ENCODE peak calls at places on chromosomes 1 and 21, in eight cellular contexts. C is SW 1271; I is BE2C; R is psoas muscle; L is iPS-NIHi11; J is stimulated activated CD4-positive, alpha-beta T cell treated with anti-CD3 and anti-CD28 coated beads, Interleukin-2, amount 100 ng/mL, for 48 hours; P is astrocyte of the spinal cord; X is activated T-cell treated with anti-CD3 and anti-CD28 coated beads for 1 hour. T is an unnamed sample.

GRCh38 chr1:227547604-227548397 is 15.6 kb upstream of the ZNF678 start:
- DNase-seq in R (no peak), I (no peak), C (no peak), J (no peak), L (no peak), P (no peak), X (no peak), T (no peak)

GRCh38 chr1:31891280-31891679 is 46.9 kb downstream of the PTP4A2 start:
- DNase-seq in X (no peak), P (no peak), R (no peak), I (no peak), L (no peak), J (peak), C (no peak), T (no peak)

GRCh38 chr1:173476664-173477285 is 360 bp upstream of the PRDX6 start:
- DNase-seq in J (peak), L (peak), C (peak), I (peak), X (peak), R (peak), P (peak), T (no peak)

GRCh38 chr1:198443374-198444233 is 96.9 kb downstream of the ATP6V1G3 start:
- DNase-seq in P (peak), L (peak), J (no peak), R (no peak), C (peak), I (no peak), X (no peak), T (peak)

GRCh38 chr1:27934818-27935549 is at the start of gene SMPDL3B:
- DNase-seq in X (no peak), L (peak), P (no peak), R (no peak), C (no peak), J (no peak), I (no peak), T (no peak)

GRCh38 chr1:114342376-114342775 is 168.6 kb downstream of the TRIM33 start:
- DNase-seq in J (no peak), P (no peak), I (no peak), C (no peak), X (peak), R (no peak), L (no peak), T (no peak)

GRCh38 chr1:9621032-9621431 is 30.5 kb upstream of the PIK3CD start:
- DNase-seq in C (no peak), P (no peak), L (no peak), J (no peak), X (no peak), R (no peak), I (no peak), T (no peak)

GRCh38 chr1:168320805-168321577 is 40.3 kb downstream of the TBX19 start:
- DNase-seq in C (no peak), I (peak), X (no peak), J (no peak), L (no peak), R (no peak), P (peak), T (no peak)

GRCh38 chr1:93846151-93846928 is 32.7 kb downstream of the DNTTIP2 start:
- DNase-seq in C (peak), R (peak), J (peak), L (peak), I (peak), X (peak), P (peak), T (no peak)

GRCh38 chr1:72397786-72398185 is 115.4 kb upstream of the NEGR1 start:
- DNase-seq in I (no peak), J (no peak), X (no peak), R (no peak), L (peak), C (no peak), P (peak), T (no peak)

GRCh38 chr21:37759777-37760176 is 156.5 kb downstream of the KCNJ6 start:
- DNase-seq in J (no peak), X (no peak), P (no peak), R (no peak), I (no peak), C (no peak), L (no peak), T (no peak)

GRCh38 chr1:84540759-84541158 is 33.5 kb downstream of the CTBS start:
- DNase-seq in R (no peak), J (no peak), C (no peak), X (no peak), L (no peak), P (no peak), I (no peak), T (no peak)

GRCh38 chr1:207807395-207808321 is 55.8 kb downstream of the CD46 start:
- DNase-seq in R (peak), P (no peak), L (no peak), J (no peak), C (no peak), X (no peak), I (no peak), T (no peak)

GRCh38 chr1:204045430-204045829 is 27.5 kb upstream of the SOX13 start:
- DNase-seq in I (no peak), C (no peak), R (peak), X (no peak), L (no peak), P (no peak), J (no peak), T (no peak)

GRCh38 chr1:200886590-200886989 is 8.1 kb upstream of the INAVA start:
- DNase-seq in L (no peak), X (no peak), J (no peak), P (no peak), I (no peak), C (no peak), R (no peak), T (no peak)

GRCh38 chr1:56301791-56302190 is 277.6 kb downstream of the PLPP3 start:
- DNase-seq in P (peak), R (no peak), X (no peak), C (no peak), J (no peak), L (no peak), I (no peak), T (no peak)

GRCh38 chr1:55369474-55369873 is 154.3 kb upstream of the USP24 start:
- DNase-seq in P (peak), X (no peak), I (no peak), C (no peak), R (no peak), J (no peak), L (no peak), T (no peak)

GRCh38 chr21:29581393-29581792 is 282.7 kb downstream of the BACH1 start:
- DNase-seq in J (no peak), C (no peak), X (no peak), R (no peak), L (no peak), I (no peak), P (no peak), T (no peak)

GRCh38 chr21:42531771-42532170 is 18.1 kb downstream of the SLC37A1 start:
- DNase-seq in J (no peak), X (no peak), L (no peak), C (no peak), R (no peak), P (no peak), I (no peak), T (no peak)

GRCh38 chr1:21716169-21716568 is 47.0 kb upstream of the RAP1GAP start:
- DNase-seq in X (no peak), J (no peak), P (no peak), R (no peak), C (no peak), I (no peak), L (no peak), T (no peak)

GRCh38 chr1:171984850-171985485 is 143.7 kb downstream of the DNM3 start:
- DNase-seq in C (no peak), P (peak), X (no peak), I (no peak), R (no peak), J (no peak), L (peak), T (no peak)

GRCh38 chr1:246647113-246647512 is 77.1 kb upstream of the SCCPDH start:
- DNase-seq in L (peak), X (no peak), I (peak), J (no peak), C (no peak), R (peak), P (peak), T (no peak)

GRCh38 chr21:32790626-32791025 is 19.1 kb upstream of the PAXBP1 start:
- DNase-seq in L (no peak), X (no peak), P (no peak), J (no peak), I (no peak), R (no peak), C (no peak), T (no peak)

GRCh38 chr1:214010717-214011116 is 22.9 kb downstream of the PROX1 start:
- DNase-seq in R (no peak), L (no peak), C (no peak), I (peak), J (no peak), X (no peak), P (no peak), T (no peak)

GRCh38 chr21:42263591-42264131 is 44.7 kb downstream of the ABCG1 start:
- DNase-seq in P (no peak), X (no peak), R (peak), J (no peak), L (peak), I (no peak), C (no peak), T (no peak)

GRCh38 chr1:172002725-172003345 is 161.5 kb downstream of the DNM3 start:
- DNase-seq in I (peak), J (peak), L (peak), P (peak), X (peak), R (no peak), C (no peak), T (peak)

GRCh38 chr1:1997561-1997960 is 6.0 kb downstream of the CFAP74 start:
- DNase-seq in X (no peak), P (no peak), J (no peak), L (no peak), I (no peak), C (no peak), R (no peak), T (no peak)

GRCh38 chr1:42730988-42731387 is 9.0 kb downstream of the CLDN19 start:
- DNase-seq in C (no peak), R (no peak), P (no peak), J (peak), I (no peak), L (peak), X (peak), T (peak)

GRCh38 chr1:113388621-113389355 is 1.5 kb upstream of the MAGI3 start:
- DNase-seq in C (no peak), P (no peak), L (no peak), J (no peak), R (no peak), X (no peak), I (peak), T (no peak)

GRCh38 chr1:151681921-151682320 is 34.7 kb downstream of the CELF3 start:
- DNase-seq in J (no peak), P (peak), I (no peak), X (no peak), C (no peak), L (no peak), R (no peak), T (no peak)

GRCh38 chr21:45386728-45387371 is 18.1 kb upstream of the COL18A1 start:
- DNase-seq in I (peak), R (peak), X (no peak), P (peak), L (peak), C (no peak), J (no peak), T (no peak)

GRCh38 chr21:19999369-20000272 is 998.6 kb upstream of the NCAM2 start:
- DNase-seq in R (no peak), L (no peak), I (peak), C (no peak), J (no peak), X (no peak), P (no peak), T (no peak)

GRCh38 chr1:32798191-32798590 is 19.0 kb downstream of the YARS1 start:
- DNase-seq in P (peak), R (no peak), I (no peak), X (no peak), J (no peak), L (no peak), C (no peak), T (no peak)

GRCh38 chr1:222926566-222926965 is 111.7 kb downstream of the DISP1 start:
- DNase-seq in L (no peak), J (no peak), X (no peak), C (no peak), P (peak), R (no peak), I (no peak), T (no peak)

GRCh38 chr1:219544163-219544846 is 68.6 kb downstream of the ZC3H11B start:
- DNase-seq in I (no peak), C (no peak), J (no peak), L (peak), X (no peak), P (peak), R (no peak), T (no peak)

GRCh38 chr21:40271169-40271568 is 403.9 kb downstream of the PCP4 start:
- DNase-seq in J (no peak), X (no peak), I (no peak), P (no peak), R (no peak), L (peak), C (no peak), T (no peak)

GRCh38 chr1:213452504-213452903 is 401.5 kb downstream of the RPS6KC1 start:
- DNase-seq in X (no peak), J (no peak), I (no peak), R (no peak), P (no peak), L (peak), C (no peak), T (no peak)

T was measured in Panc1.